ENCODE peak calls at places on chromosomes 2 and 18, in ten cellular contexts. T is sigmoid colon, A is gastrocnemius medialis, O is tibial nerve, K is NB4, H is transverse colon, Q is GM12891, W is heart left ventricle, C is spleen, G is endothelial cell of umbilical vein. L is an unnamed sample.

GRCh38 chr2:64359892-64360657 is 93.9 kb upstream of the LGALSL start:
- DNase-seq in T (peak), A (peak), O (peak), K (peak), H (peak), Q (peak), W (peak), C (no peak), G (peak), L (peak)

GRCh38 chr2:103174711-103175110 is 412.9 kb downstream of the TMEM182 start:
- DNase-seq in T (no peak), A (no peak), O (no peak), K (no peak), H (no peak), Q (no peak), W (no peak), C (no peak), G (no peak), L (no peak)

GRCh38 chr2:64914735-64915509 is 74.3 kb upstream of the SLC1A4 start:
- DNase-seq in T (peak), A (no peak), O (no peak), K (peak), H (no peak), Q (no peak), W (no peak), C (no peak), G (no peak), L (no peak)

GRCh38 chr2:25698752-25699151 is 25.4 kb upstream of the DTNB start:
- DNase-seq in T (no peak), A (no peak), O (no peak), K (no peak), H (no peak), Q (no peak), W (no peak), C (no peak), G (peak), L (no peak)

GRCh38 chr18:44723973-44724778 is 43.5 kb downstream of the SETBP1 start:
- DNase-seq in T (no peak), A (no peak), O (no peak), K (no peak), H (no peak), Q (no peak), W (no peak), C (no peak), G (no peak), L (no peak)

GRCh38 chr2:223043164-223043941 is 8.6 kb upstream of the KCNE4 start:
- DNase-seq in T (no peak), A (no peak), O (no peak), K (peak), H (no peak), Q (no peak), W (no peak), C (no peak), G (peak), L (no peak)

GRCh38 chr2:66523990-66524389 is 89.1 kb downstream of the MEIS1 start:
- DNase-seq in T (no peak), A (no peak), O (no peak), K (no peak), H (no peak), Q (no peak), W (no peak), C (no peak), G (no peak), L (no peak)

GRCh38 chr2:136531731-136532130 is 233.6 kb upstream of the THSD7B start:
- DNase-seq in T (no peak), A (no peak), O (no peak), K (no peak), H (no peak), Q (no peak), W (no peak), C (no peak), G (no peak), L (no peak)

GRCh38 chr18:44123743-44124142 is 556.9 kb upstream of the SETBP1 start:
- DNase-seq in T (no peak), A (no peak), O (no peak), K (no peak), H (no peak), Q (no peak), W (no peak), C (no peak), G (no peak), L (no peak)

GRCh38 chr2:239385096-239386000 is 15.5 kb downstream of the HDAC4 start:
- DNase-seq in T (peak), A (no peak), O (no peak), K (no peak), H (no peak), Q (no peak), W (no peak), C (peak), G (no peak), L (no peak)

GRCh38 chr18:28794459-28795245 is 617.7 kb upstream of the CDH2 start:
- DNase-seq in T (no peak), A (no peak), O (no peak), K (no peak), H (no peak), Q (no peak), W (no peak), C (no peak), G (peak), L (no peak)

GRCh38 chr18:58407649-58408407 is 221.1 kb downstream of the ALPK2 start:
- DNase-seq in T (no peak), A (no peak), O (no peak), K (no peak), H (no peak), Q (no peak), W (no peak), C (no peak), G (no peak), L (no peak)

GRCh38 chr18:58409802-58410445 is 219.0 kb downstream of the ALPK2 start:
- DNase-seq in T (no peak), A (no peak), O (no peak), K (no peak), H (no peak), Q (no peak), W (no peak), C (no peak), G (no peak), L (no peak)

GRCh38 chr18:58411323-58411722 is 217.6 kb downstream of the ALPK2 start:
- DNase-seq in T (no peak), A (no peak), O (no peak), K (no peak), H (no peak), Q (no peak), W (no peak), C (no peak), G (no peak), L (no peak)

GRCh38 chr18:58407263-58407648 is 221.6 kb downstream of the ALPK2 start:
- DNase-seq in T (no peak), A (no peak), O (no peak), K (no peak), H (no peak), Q (no peak), W (no peak), C (no peak), G (no peak), L (no peak)

DNA sequence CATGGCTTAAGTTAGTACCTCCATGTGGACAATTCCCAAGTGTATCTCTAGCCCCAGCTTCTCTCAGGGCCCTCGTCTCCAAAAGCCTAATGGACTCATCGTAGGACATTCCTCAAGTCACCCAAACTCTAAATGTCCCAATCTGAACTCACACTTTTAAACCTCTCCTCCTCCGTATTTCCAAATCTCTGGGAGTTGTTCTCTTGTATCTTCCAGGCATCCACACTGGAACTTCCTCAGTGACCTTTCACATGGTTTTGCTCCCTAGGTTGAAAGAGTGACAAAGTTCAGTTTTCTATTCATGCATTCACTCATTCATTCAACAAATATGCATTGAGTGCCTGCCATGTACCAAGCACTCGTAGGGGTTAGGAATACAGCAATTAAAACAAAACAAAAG is 220.2 kb downstream of the ALPK2 start:
- DNase-seq in T (no peak), A (no peak), O (no peak), K (no peak), H (no peak), Q (no peak), W (no peak), C (no peak), G (no peak), L (no peak)
- TF ChIP-seq POLR2A in T (no peak), A (no peak), O (no peak), K (no peak), H (no peak), Q (no peak), W (no peak), C (no peak), G (no peak), L (no peak)

GRCh38 chr18:23134780-23135678 is at the start of gene CABLES1:
- DNase-seq in T (peak), A (peak), O (peak), K (peak), H (peak), Q (peak), W (peak), C (peak), G (peak), L (peak)
- TF ChIP-seq POLR2A in T (no peak), A (peak), O (no peak), K (no peak), H (peak), Q (no peak), W (peak), C (no peak), G (peak), L (peak)

GRCh38 chr2:237592425-237592980 is 2.0 kb upstream of the RAB17 start:
- DNase-seq in T (no peak), A (no peak), O (no peak), K (no peak), H (no peak), Q (no peak), W (no peak), C (no peak), G (no peak), L (no peak)

GRCh38 chr2:237591021-237591370 is 462 bp upstream of the RAB17 start:
- DNase-seq in T (no peak), A (no peak), O (no peak), K (no peak), H (peak), Q (no peak), W (no peak), C (no peak), G (no peak), L (no peak)

GRCh38 chr2:237591379-237591881 is 896 bp upstream of the RAB17 start:
- DNase-seq in T (no peak), A (no peak), O (no peak), K (peak), H (peak), Q (no peak), W (no peak), C (no peak), G (no peak), L (no peak)

GRCh38 chr2:237588044-237588696 is 2.4 kb downstream of the RAB17 start:
- DNase-seq in T (no peak), A (no peak), O (no peak), K (no peak), H (peak), Q (no peak), W (no peak), C (peak), G (no peak), L (no peak)

GRCh38 chr2:237590272-237591020 is at the start of gene RAB17:
- DNase-seq in T (no peak), A (peak), O (no peak), K (no peak), H (peak), Q (no peak), W (no peak), C (peak), G (no peak), L (peak)
- TF ChIP-seq POLR2A in T (no peak), A (no peak), O (no peak), K (no peak), H (peak), Q (no peak), W (no peak), C (no peak), G (no peak), L (no peak)

GRCh38 chr2:207813942-207814341 is 44.2 kb upstream of the FZD5 start:
- DNase-seq in T (no peak), A (no peak), O (no peak), K (no peak), H (no peak), Q (no peak), W (no peak), C (no peak), G (no peak), L (no peak)

GRCh38 chr2:207813221-207813916 is 43.7 kb upstream of the FZD5 start:
- DNase-seq in T (no peak), A (no peak), O (no peak), K (no peak), H (no peak), Q (no peak), W (no peak), C (no peak), G (no peak), L (no peak)

GRCh38 chr2:207816546-207816945 is 46.8 kb upstream of the FZD5 start:
- DNase-seq in T (no peak), A (no peak), O (no peak), K (no peak), H (no peak), Q (no peak), W (no peak), C (no peak), G (no peak), L (no peak)

GRCh38 chr2:207812858-207813175 is 43.1 kb upstream of the FZD5 start:
- DNase-seq in T (no peak), A (no peak), O (no peak), K (no peak), H (no peak), Q (no peak), W (no peak), C (no peak), G (no peak), L (no peak)

GRCh38 chr2:207815254-207815653 is 45.5 kb upstream of the FZD5 start:
- DNase-seq in T (no peak), A (no peak), O (no peak), K (peak), H (no peak), Q (no peak), W (no peak), C (no peak), G (no peak), L (no peak)
- TF ChIP-seq POLR2A in T (no peak), A (no peak), O (no peak), K (no peak), H (no peak), Q (no peak), W (no peak), C (no peak), G (no peak), L (no peak)

DNA sequence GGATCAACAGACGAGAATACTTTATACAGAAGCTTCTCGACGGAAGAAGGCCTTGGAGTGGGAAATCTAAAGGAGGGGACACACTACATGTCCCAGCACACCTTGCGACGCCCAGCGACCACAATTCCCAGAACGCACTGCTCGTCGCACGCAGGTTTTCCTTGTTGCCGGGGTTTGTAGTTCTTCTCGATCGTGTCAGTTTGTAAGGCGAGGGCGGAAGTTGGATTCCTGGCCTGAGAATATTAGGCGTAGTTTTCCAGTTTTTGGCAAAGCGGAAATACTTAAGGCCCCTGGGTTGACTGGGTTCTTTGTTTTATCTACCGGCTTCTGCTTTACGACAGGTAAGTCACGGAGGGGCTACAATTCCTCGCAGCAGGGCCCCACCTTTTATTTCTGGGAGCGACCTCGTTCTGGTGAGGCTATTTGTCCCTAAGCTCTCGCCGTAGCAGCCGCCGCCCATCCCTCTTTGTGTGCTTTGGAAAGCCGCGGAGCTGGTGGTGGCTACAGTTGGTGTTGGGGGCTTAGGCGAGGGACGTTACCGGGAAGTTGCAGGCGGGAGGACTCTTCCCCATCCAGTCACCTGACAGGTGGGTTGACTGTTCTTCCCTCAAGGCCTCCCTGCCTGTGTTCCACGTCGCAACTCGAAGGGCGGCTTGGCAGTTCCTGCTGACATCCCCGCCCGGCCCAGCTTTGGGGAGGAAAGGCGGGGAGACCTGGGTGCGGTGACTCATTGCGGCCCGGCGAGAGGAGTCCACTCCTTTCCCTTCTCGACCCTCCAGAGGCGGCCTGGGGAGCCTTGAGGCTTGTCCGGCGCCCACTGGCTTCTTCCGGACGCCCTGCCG is at the start of gene DYNC1I2:
- DNase-seq in T (peak), A (peak), O (peak), K (peak), H (peak), Q (peak), W (peak), C (peak), G (peak), L (peak)
- TF ChIP-seq POLR2A in T (peak), A (peak), O (no peak), K (peak), H (peak), Q (no peak), W (no peak), C (peak), G (peak), L (peak)

GRCh38 chr2:113122364-113122763 is 5.0 kb upstream of the IL1RN start:
- DNase-seq in T (no peak), A (no peak), O (no peak), K (no peak), H (no peak), Q (no peak), W (no peak), C (no peak), G (no peak), L (no peak)

GRCh38 chr2:113126845-113127645 is at the start of gene IL1RN:
- DNase-seq in T (no peak), A (peak), O (no peak), K (peak), H (no peak), Q (no peak), W (peak), C (no peak), G (no peak), L (no peak)

GRCh38 chr2:113123731-113124130 is 3.7 kb upstream of the IL1RN start:
- DNase-seq in T (no peak), A (no peak), O (no peak), K (peak), H (no peak), Q (no peak), W (no peak), C (no peak), G (no peak), L (no peak)

GRCh38 chr2:113124984-113125855 is 2.2 kb upstream of the IL1RN start:
- DNase-seq in T (no peak), A (no peak), O (no peak), K (peak), H (no peak), Q (no peak), W (no peak), C (no peak), G (no peak), L (no peak)

GRCh38 chr2:113124181-113124961 is 3.0 kb upstream of the IL1RN start:
- DNase-seq in T (no peak), A (no peak), O (no peak), K (peak), H (no peak), Q (no peak), W (no peak), C (no peak), G (no peak), L (peak)
- TF ChIP-seq POLR2A in T (no peak), A (no peak), O (no peak), K (no peak), H (no peak), Q (no peak), W (no peak), C (no peak), G (no peak), L (no peak)

GRCh38 chr2:105640241-105640640 is 104.5 kb upstream of the NCK2 start:
- DNase-seq in T (no peak), A (no peak), O (no peak), K (no peak), H (no peak), Q (no peak), W (no peak), C (no peak), G (no peak), L (no peak)

GRCh38 chr2:105636109-105636740 is 108.5 kb upstream of the NCK2 start:
- DNase-seq in T (no peak), A (no peak), O (no peak), K (no peak), H (no peak), Q (no peak), W (no peak), C (no peak), G (no peak), L (no peak)

GRCh38 chr2:105631011-105631410 is 113.7 kb upstream of the NCK2 start:
- DNase-seq in T (no peak), A (no peak), O (no peak), K (no peak), H (no peak), Q (no peak), W (no peak), C (no peak), G (no peak), L (no peak)

GRCh38 chr2:105634198-105634597 is 110.5 kb upstream of the NCK2 start:
- DNase-seq in T (no peak), A (no peak), O (no peak), K (no peak), H (no peak), Q (no peak), W (no peak), C (no peak), G (no peak), L (no peak)

GRCh38 chr2:105635564-105635963 is 109.1 kb upstream of the NCK2 start:
- DNase-seq in T (no peak), A (no peak), O (no peak), K (no peak), H (no peak), Q (no peak), W (no peak), C (no peak), G (no peak), L (no peak)
- TF ChIP-seq POLR2A in T (no peak), A (no peak), O (no peak), K (no peak), H (no peak), Q (no peak), W (no peak), C (no peak), G (no peak), L (no peak)

DNA sequence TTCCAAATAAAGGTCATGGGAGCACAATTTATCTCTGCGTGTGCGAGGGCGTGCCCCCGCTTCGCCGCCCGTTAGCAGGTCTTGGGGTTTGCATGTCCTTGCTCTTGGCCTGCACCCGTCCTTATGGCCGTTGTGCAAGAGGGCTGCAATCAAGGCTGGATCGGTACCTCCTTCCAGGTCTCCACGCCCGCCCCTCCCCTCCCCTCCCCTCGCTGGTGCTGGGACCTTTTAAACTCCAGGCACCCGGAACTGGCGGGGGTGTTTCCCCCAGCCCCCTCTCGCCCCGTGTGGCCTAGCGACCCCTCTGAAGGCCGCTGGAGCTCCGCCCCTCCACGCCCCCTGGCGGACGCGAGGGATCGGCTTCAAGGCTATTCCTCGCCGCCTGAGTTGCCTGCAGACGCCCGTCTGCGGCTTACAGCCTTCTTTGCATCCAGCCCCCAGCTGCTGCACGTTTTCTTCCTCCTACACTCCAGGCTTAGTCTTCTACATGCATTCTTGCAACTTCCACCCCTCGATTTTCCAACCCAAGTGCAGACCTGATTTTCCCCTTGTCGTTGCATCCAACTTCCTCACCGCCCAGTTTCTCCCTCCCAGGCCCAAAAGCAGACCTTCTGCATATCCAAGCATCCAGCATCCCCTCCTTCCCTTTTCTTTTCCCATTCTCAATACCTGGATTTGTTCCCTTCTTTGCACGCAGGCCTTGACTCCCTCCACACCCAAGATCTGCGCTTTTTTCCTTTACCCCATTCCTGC is 577 bp downstream of the IDH1 start:
- DNase-seq in T (peak), A (peak), O (peak), K (peak), H (peak), Q (peak), W (peak), C (peak), G (peak), L (peak)
- TF ChIP-seq POLR2A in T (no peak), A (no peak), O (no peak), K (no peak), H (no peak), Q (no peak), W (no peak), C (no peak), G (no peak), L (no peak)

GRCh38 chr2:240560084-240560479 is at the start of gene DUSP28:
- DNase-seq in T (peak), A (peak), O (peak), K (peak), H (peak), Q (peak), W (peak), C (peak), G (peak), L (peak)
- TF ChIP-seq POLR2A in T (no peak), A (peak), O (peak), K (peak), H (peak), Q (peak), W (peak), C (peak), G (peak), L (peak)

GRCh38 chr2:238060542-238061309 is at the start of gene SCLY:
- DNase-seq in T (peak), A (peak), O (peak), K (peak), H (peak), Q (peak), W (peak), C (peak), G (peak), L (peak)
- TF ChIP-seq POLR2A in T (peak), A (peak), O (peak), K (peak), H (peak), Q (no peak), W (peak), C (peak), G (peak), L (peak)